ENCODE peak calls at places on chromosomes 13 and 19, in six cellular contexts. E is HepG2, G is WTC11, T is H1, K is endothelial cell of umbilical vein, M is K562. A is an unnamed sample.

GRCh38 chr13:71935166-71935840 is 68.3 kb upstream of the DACH1 start:
- DNase-seq in E (no peak), G (no peak), T (no peak), K (no peak), M (no peak), A (no peak)

GRCh38 chr13:31945202-31945978 is 86.2 kb upstream of the FRY start:
- DNase-seq in E (no peak), G (no peak), T (no peak), K (no peak), M (no peak), A (peak)

GRCh38 chr13:70339738-70340137 is 231.5 kb upstream of the KLHL1 start:
- DNase-seq in E (peak), G (peak), T (peak), K (peak), M (no peak), A (peak)

GRCh38 chr19:5809053-5809452 is 4.2 kb downstream of the NRTN start:
- DNase-seq in E (no peak), G (no peak), T (no peak), K (no peak), M (no peak), A (no peak)

GRCh38 chr19:30733826-30734550 is 361.8 kb downstream of the ZNF536 start:
- DNase-seq in E (no peak), G (peak), T (no peak), K (no peak), M (no peak), A (peak)

GRCh38 chr13:98892821-98893220 is 85.0 kb downstream of the DOCK9 start:
- DNase-seq in E (no peak), G (no peak), T (no peak), K (peak), M (no peak), A (no peak)

GRCh38 chr19:43501661-43502418 is 2.7 kb downstream of the PHLDB3 start:
- DNase-seq in E (no peak), G (peak), T (peak), K (no peak), M (peak), A (no peak)

GRCh38 chr13:51231456-51231855 is 9.3 kb downstream of the FAM124A start:
- DNase-seq in E (no peak), G (no peak), T (no peak), K (no peak), M (no peak), A (no peak)

GRCh38 chr13:39784347-39784746 is 128.9 kb downstream of the COG6 start:
- DNase-seq in E (no peak), G (no peak), T (no peak), K (peak), M (no peak), A (no peak)

GRCh38 chr13:71712988-71713653 is 153.9 kb downstream of the DACH1 start:
- DNase-seq in E (peak), G (peak), T (peak), K (peak), M (no peak), A (no peak)

GRCh38 chr19:18776736-18777135 is 14.4 kb downstream of the COMP start:
- DNase-seq in E (no peak), G (no peak), T (no peak), K (no peak), M (no peak), A (no peak)

GRCh38 chr13:98580420-98580819 is 3.5 kb upstream of the STK24 start:
- DNase-seq in E (no peak), G (no peak), T (no peak), K (no peak), M (no peak), A (no peak)

GRCh38 chr13:48377857-48378256 is 35.1 kb downstream of the LPAR6 start:
- DNase-seq in E (no peak), G (no peak), T (no peak), K (no peak), M (no peak), A (no peak)

GRCh38 chr13:58495668-58496067 is 864.1 kb downstream of the PCDH17 start:
- DNase-seq in E (no peak), G (no peak), T (no peak), K (no peak), M (no peak), A (no peak)

GRCh38 chr19:3132971-3133792 is 2.7 kb upstream of the GNA15 start:
- DNase-seq in E (no peak), G (no peak), T (no peak), K (no peak), M (peak), A (no peak)

GRCh38 chr19:29845576-29846176 is 33.9 kb downstream of the CCNE1 start:
- DNase-seq in E (no peak), G (no peak), T (no peak), K (no peak), M (peak), A (peak)

GRCh38 chr19:48961673-48962028 is 3.5 kb upstream of the FTL start:
- DNase-seq in E (no peak), G (no peak), T (no peak), K (no peak), M (no peak), A (no peak)

GRCh38 chr13:98961204-98962105 is 16.4 kb downstream of the DOCK9 start:
- DNase-seq in E (no peak), G (no peak), T (no peak), K (no peak), M (no peak), A (no peak)

GRCh38 chr19:2476451-2477140 is 669 bp downstream of the GADD45B start:
- DNase-seq in E (no peak), G (peak), T (no peak), K (peak), M (peak), A (peak)

GRCh38 chr13:73952683-73953082 is 181.5 kb downstream of the KLF12 start:
- DNase-seq in E (no peak), G (no peak), T (no peak), K (no peak), M (no peak), A (no peak)

GRCh38 chr13:73956101-73956500 is 178.1 kb downstream of the KLF12 start:
- DNase-seq in E (no peak), G (no peak), T (no peak), K (no peak), M (no peak), A (no peak)

GRCh38 chr13:73957889-73958288 is 176.3 kb downstream of the KLF12 start:
- DNase-seq in E (no peak), G (no peak), T (no peak), K (no peak), M (no peak), A (no peak)

GRCh38 chr13:73956795-73957408 is 177.3 kb downstream of the KLF12 start:
- DNase-seq in E (no peak), G (no peak), T (no peak), K (no peak), M (no peak), A (no peak)

GRCh38 chr13:73954808-73955207 is 179.4 kb downstream of the KLF12 start:
- DNase-seq in E (no peak), G (no peak), T (no peak), K (no peak), M (no peak), A (no peak)
- TF ChIP-seq JUN in E (no peak), G (no peak), T (no peak), K (no peak), M (no peak), A (no peak)

GRCh38 chr13:23684647-23685046 is 114.4 kb downstream of the TNFRSF19 start:
- DNase-seq in E (no peak), G (no peak), T (no peak), K (no peak), M (no peak), A (no peak)

GRCh38 chr13:23681253-23681652 is 111.0 kb downstream of the TNFRSF19 start:
- DNase-seq in E (no peak), G (no peak), T (no peak), K (no peak), M (no peak), A (no peak)

GRCh38 chr13:23686948-23687347 is 116.7 kb downstream of the TNFRSF19 start:
- DNase-seq in E (no peak), G (no peak), T (no peak), K (no peak), M (no peak), A (no peak)

GRCh38 chr13:23680836-23681235 is 110.6 kb downstream of the TNFRSF19 start:
- DNase-seq in E (no peak), G (no peak), T (no peak), K (no peak), M (no peak), A (no peak)

GRCh38 chr13:23683084-23683483 is 112.9 kb downstream of the TNFRSF19 start:
- DNase-seq in E (no peak), G (no peak), T (no peak), K (no peak), M (no peak), A (no peak)
- TF ChIP-seq JUN in E (no peak), G (no peak), T (no peak), K (no peak), M (no peak), A (no peak)

GRCh38 chr13:18959229-18959628 is 222.4 kb downstream of the TUBA3C start:
- DNase-seq in E (no peak), G (no peak), T (no peak), K (no peak), M (no peak), A (no peak)
- TF ChIP-seq JUN in E (no peak), G (no peak), T (no peak), K (no peak), M (no peak), A (no peak)

DNA sequence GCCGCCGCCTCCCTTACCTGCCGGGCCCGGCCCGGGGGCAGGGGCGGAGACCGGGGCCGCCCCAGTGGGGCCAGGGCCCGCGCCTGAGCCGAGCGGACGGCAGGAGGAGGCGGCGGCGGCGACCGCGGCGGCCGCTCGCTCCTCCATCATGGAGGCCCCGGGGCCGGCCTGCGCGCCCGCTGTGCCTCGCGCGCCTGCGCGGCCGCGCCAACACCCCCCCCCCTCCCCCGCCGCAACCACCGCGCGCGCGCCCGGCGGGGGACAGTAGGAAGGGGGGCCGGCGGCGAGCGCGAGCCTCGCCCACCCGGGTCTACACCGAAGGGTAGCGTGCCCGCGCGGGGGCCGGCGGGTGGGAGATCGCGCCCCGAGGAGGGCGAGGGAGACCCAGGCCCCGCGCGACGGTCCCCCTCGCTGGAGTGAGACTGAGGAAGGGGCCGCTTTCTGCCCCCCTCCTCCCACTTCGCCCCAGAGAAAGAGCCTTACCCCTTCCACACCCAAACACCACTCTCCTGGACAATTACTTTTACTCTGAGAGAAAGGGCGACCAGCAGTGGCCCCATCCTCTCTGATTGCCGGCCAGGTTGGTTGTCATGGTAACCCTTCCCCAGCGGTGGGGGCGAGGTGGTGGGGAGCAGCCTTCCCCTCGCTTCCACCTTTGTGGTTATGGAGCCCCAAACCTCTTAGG is at the start of gene STRN4:
- DNase-seq in E (no peak), G (peak), T (no peak), K (no peak), M (peak), A (peak)
- TF ChIP-seq JUN in E (no peak), G (no peak), T (no peak), K (no peak), M (no peak), A (peak)

DNA sequence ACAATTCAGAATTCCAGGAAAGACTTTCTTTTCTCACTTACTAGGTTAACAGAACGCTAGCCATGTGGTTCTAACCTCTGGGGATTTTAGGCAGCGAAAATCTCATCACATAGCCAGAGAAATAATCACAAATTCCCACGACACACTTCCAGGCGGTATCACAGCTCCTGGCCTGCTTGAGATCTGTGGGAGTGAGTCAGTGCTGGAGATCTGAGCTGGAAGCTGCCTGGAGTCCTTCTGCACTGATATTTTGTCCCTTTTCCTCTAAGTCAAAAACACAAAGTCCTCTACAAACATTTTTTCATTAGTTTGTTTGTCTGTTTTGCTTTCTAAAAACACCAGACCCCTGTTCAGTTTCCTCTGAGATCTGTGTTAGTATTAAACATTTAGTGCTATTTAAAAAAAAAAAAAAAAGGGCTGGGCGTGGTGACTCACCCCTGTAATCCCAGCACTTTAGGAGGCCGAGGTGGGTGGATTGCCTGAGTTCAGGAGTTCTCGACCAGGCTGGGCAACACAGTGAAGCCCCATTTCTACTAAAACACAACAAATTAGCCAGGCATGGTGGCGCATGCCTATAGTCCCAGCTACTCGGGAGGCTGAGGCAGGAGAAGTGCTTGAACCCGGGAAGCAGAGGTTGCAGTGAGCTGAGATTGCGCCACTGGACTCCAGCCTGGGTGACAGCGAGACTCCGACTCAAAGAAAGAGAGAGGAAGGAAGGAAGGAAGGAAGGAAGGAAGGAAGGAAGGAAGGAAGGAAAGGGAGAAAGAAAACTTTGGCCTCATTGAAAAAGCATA is 12.2 kb upstream of the UBE2L5 start:
- DNase-seq in E (no peak), G (no peak), T (no peak), K (no peak), M (no peak), A (no peak)
- TF ChIP-seq JUN in E (no peak), G (no peak), T (no peak), K (no peak), M (no peak), A (no peak)

GRCh38 chr19:50639121-50640112 is at the start of gene SYT3:
- DNase-seq in E (no peak), G (peak), T (no peak), K (no peak), M (peak), A (peak)
- TF ChIP-seq JUN in E (no peak), G (no peak), T (no peak), K (no peak), M (no peak), A (no peak)